ENCODE peak calls at places on chromosome 18, in ten cellular contexts. V, J, A, R, D, Z, N, H, I and L are unnamed samples.

GRCh38 chr18:37533647-37534565 is 31.7 kb downstream of the CELF4 start:
- ATAC-seq in V (no peak), J (no peak), A (no peak), R (no peak), D (no peak), Z (no peak), N (no peak), H (peak; percentile 38), I (no peak), L (no peak)

GRCh38 chr18:23982154-23983071 is 32.1 kb upstream of the TTC39C start:
- ATAC-seq in V (peak; percentile 87), J (peak; percentile 77), A (peak; percentile 91), R (no peak), D (peak; percentile 85), Z (peak; percentile 71), N (peak; percentile 98), H (no peak), I (peak; percentile 97), L (peak; percentile 94)

GRCh38 chr18:79738041-79738461 is 58.4 kb downstream of the CTDP1 start:
- ATAC-seq in V (no peak), J (no peak), A (no peak), R (no peak), D (no peak), Z (no peak), N (no peak), H (no peak), I (no peak), L (no peak)

GRCh38 chr18:79410731-79411613 is 15.2 kb downstream of the NFATC1 start:
- ATAC-seq in V (no peak), J (no peak), A (no peak), R (no peak), D (no peak), Z (no peak), N (no peak), H (no peak), I (no peak), L (no peak)

GRCh38 chr18:56785006-56785405 is 133.8 kb downstream of the WDR7 start:
- ATAC-seq in V (no peak), J (no peak), A (no peak), R (no peak), D (no peak), Z (no peak), N (no peak), H (no peak), I (no peak), L (no peak)

GRCh38 chr18:27843783-27844415 is 333.0 kb downstream of the CDH2 start:
- ATAC-seq in V (no peak), J (no peak), A (no peak), R (no peak), D (no peak), Z (no peak), N (no peak), H (peak; percentile 60), I (no peak), L (no peak)

GRCh38 chr18:78610179-78610578 is 369.4 kb upstream of the SALL3 start:
- ATAC-seq in V (no peak), J (no peak), A (no peak), R (no peak), D (no peak), Z (no peak), N (no peak), H (no peak), I (no peak), L (no peak)

GRCh38 chr18:24199563-24199962 is 60.7 kb downstream of the CABYR start:
- ATAC-seq in V (peak; percentile 65), J (peak; percentile 74), A (no peak), R (no peak), D (no peak), Z (no peak), N (no peak), H (no peak), I (no peak), L (no peak)

GRCh38 chr18:36464126-36464651 is 166.7 kb downstream of the FHOD3 start:
- ATAC-seq in V (peak; percentile 38), J (no peak), A (no peak), R (peak; percentile 20), D (peak; percentile 30), Z (no peak), N (no peak), H (no peak), I (peak; percentile 56), L (no peak)

GRCh38 chr18:11674119-11674518 is 14.9 kb upstream of the GNAL start:
- ATAC-seq in V (no peak), J (no peak), A (no peak), R (no peak), D (no peak), Z (no peak), N (no peak), H (no peak), I (no peak), L (no peak)

GRCh38 chr18:79942786-79943607 is 8.5 kb downstream of the SLC66A2 start:
- ATAC-seq in V (no peak), J (no peak), A (no peak), R (no peak), D (no peak), Z (no peak), N (no peak), H (no peak), I (no peak), L (no peak)

DNA sequence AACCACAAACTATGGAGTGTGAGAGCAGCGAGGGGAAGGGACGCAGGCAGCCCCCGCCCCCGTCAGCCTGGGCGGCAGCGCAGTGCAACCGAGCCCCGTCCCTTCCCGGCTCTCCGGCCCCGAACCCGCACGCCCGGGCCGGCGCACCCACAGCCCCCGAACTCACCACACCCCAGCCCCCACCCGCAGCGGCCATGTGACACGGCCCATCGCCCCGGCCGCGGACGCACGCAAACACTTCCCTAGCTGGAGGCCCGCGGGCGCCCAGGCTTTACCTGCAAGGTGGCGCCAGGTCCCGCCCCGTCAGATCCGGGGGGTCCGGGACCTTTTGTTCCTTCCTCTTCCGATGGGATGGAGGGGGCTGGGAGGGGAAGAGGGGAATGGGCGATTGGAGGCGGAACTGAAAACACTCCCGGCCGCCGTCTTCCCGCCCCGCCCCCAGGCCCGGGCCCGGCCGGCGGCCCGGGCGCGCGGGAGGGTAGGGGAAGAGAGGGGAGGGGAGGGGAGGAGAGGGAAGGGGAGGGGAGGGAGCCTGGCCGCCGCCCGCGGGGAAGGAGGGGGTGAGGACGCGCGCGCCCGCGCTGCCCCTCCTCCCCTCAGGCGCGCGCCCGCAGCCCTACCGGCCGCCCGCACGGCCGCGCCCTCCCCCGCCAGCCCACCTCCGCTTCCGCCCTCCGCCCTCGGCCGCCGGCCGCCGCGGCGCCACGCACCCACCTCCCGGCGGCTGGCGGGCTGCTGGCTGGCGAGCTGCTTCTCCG is at the start of gene SMAD2:
- ATAC-seq in V (peak; percentile 79), J (peak; percentile 68), A (peak; percentile 66), R (peak; percentile 57), D (peak; percentile 59), Z (peak; percentile 78), N (peak; percentile 77), H (peak; percentile 68), I (peak; percentile 68), L (peak; percentile 78)
- TF ChIP-seq POLR2A in V (no peak), J (no peak), A (peak; percentile 54), R (peak; percentile 48), D (no peak), Z (peak; percentile 51), N (peak; percentile 16), H (no peak), I (no peak), L (no peak)

GRCh38 chr18:35267161-35267651 is 22.8 kb downstream of the ZSCAN30 start:
- ATAC-seq in V (peak; percentile 98), J (peak; percentile 92), A (no peak), R (no peak), D (no peak), Z (peak; percentile 97), N (peak; percentile 96), H (no peak), I (no peak), L (peak; percentile 96)
- TF ChIP-seq POLR2A in V (no peak), J (peak; percentile 37), A (no peak), R (no peak), D (no peak), Z (peak; percentile 45), N (no peak), H (no peak), I (no peak), L (peak; percentile 46)

GRCh38 chr18:68713131-68713530 is 1.8 kb downstream of the TMX3 start:
- ATAC-seq in V (no peak), J (no peak), A (no peak), R (no peak), D (no peak), Z (no peak), N (no peak), H (no peak), I (no peak), L (no peak)

GRCh38 chr18:68714356-68714706 is 577 bp downstream of the TMX3 start:
- ATAC-seq in V (peak; percentile 12), J (peak; percentile 11), A (peak; percentile 40), R (peak; percentile 70), D (peak; percentile 65), Z (no peak), N (peak; percentile 8), H (peak; percentile 18), I (peak; percentile 16), L (peak; percentile 7)

GRCh38 chr18:68713791-68714190 is 1.1 kb downstream of the TMX3 start:
- ATAC-seq in V (no peak), J (no peak), A (no peak), R (no peak), D (no peak), Z (no peak), N (no peak), H (no peak), I (no peak), L (no peak)

DNA sequence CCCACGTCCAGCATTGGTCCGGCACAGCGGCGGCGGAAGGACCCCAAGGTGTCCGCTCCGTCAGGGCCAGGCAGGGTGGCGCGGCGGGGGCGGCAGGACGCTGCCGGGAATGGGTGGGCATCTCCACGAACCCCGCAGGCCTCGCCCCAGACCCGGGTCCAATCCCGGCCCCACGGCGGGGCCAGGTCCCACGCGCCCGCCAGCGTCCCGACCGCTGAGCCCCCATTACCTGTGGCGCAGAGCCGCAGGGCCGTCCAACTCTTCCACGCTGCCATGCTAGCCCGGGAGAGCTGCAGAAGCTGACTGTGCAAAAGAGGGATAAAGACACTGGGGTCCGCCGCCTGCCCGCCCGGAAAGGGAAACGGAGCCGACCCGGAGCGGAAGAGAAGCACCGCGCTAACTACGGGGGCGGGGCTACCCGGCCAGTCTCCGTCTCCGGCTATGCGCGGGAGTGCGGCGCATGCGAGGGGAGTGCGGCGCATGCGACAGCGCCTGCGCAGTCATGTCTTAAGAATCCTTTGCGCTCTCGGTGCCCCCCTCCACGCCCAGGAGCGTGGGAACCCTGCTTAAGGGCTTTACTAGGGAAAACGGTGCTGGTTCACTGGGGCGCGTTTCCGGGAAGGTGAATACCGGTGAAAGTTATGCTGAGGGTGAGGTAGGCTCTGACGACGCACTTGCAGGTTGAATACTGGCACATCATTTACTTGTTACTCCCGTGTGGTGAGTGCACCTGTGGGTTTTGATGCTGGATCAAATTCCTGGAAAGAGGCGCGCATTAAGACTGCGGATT is at the start of gene TMX3:
- ATAC-seq in V (peak; percentile 100), J (peak; percentile 94), A (peak; percentile 98), R (peak; percentile 99), D (peak; percentile 99), Z (peak; percentile 99), N (peak; percentile 99), H (peak; percentile 99), I (peak; percentile 100), L (peak; percentile 98)
- TF ChIP-seq POLR2A in V (no peak), J (no peak), A (peak; percentile 35), R (peak; percentile 76), D (peak; percentile 43), Z (no peak), N (peak; percentile 44), H (peak; percentile 29), I (no peak), L (no peak)

DNA sequence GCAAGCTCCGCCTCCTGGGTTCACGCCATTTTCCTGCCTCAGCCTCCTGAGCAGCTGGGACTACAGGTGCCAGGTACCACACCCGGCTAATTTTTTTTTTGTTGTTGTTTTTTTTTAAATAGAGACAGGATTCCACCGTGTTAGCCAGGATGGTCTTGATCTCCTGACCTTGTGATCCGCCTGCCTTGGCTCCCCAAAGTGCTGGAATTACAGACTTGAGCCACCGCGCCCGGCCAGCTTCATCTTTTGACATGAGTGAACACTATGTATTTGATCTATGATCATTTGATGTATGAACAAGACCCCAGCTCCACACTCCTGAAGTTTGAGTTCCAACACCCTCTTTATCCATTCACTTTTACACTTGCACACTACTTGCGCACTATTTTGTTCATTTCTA is 43.4 kb upstream of the LPIN2 start:
- ATAC-seq in V (no peak), J (no peak), A (no peak), R (no peak), D (no peak), Z (no peak), N (no peak), H (no peak), I (no peak), L (no peak)
- TF ChIP-seq POLR2A in V (no peak), J (no peak), A (no peak), R (no peak), D (no peak), Z (no peak), N (no peak), H (no peak), I (no peak), L (no peak)